ENCODE peak calls at places on chromosomes 3 and 15, in five cellular contexts. One of them, this sample, is unnamed.

GRCh38 chr3:38640661-38641441 is 8.6 kb downstream of the SCN5A start:
- DNase-seq in fibroblast of lung: no peak
- DNase-seq in tibial nerve: no peak
- DNase-seq in lower lobe of right lung: no peak
- DNase-seq in prostate gland: no peak
- DNase-seq in this sample: no peak

GRCh38 chr3:4899654-4900236 is 79.5 kb upstream of the BHLHE40 start:
- DNase-seq in fibroblast of lung: peak; percentile 28
- DNase-seq in tibial nerve: peak; percentile 18
- DNase-seq in lower lobe of right lung: no peak
- DNase-seq in prostate gland: no peak
- DNase-seq in this sample: peak; percentile 45

GRCh38 chr15:70046716-70047369 is 50.9 kb downstream of the TLE3 start:
- DNase-seq in fibroblast of lung: no peak
- DNase-seq in tibial nerve: no peak
- DNase-seq in lower lobe of right lung: peak; percentile 15
- DNase-seq in prostate gland: no peak
- DNase-seq in this sample: no peak

GRCh38 chr3:66430876-66431275 is 69.9 kb downstream of the LRIG1 start:
- DNase-seq in fibroblast of lung: no peak
- DNase-seq in tibial nerve: no peak
- DNase-seq in lower lobe of right lung: no peak
- DNase-seq in prostate gland: no peak
- DNase-seq in this sample: no peak

GRCh38 chr3:185070491-185071335 is 82.1 kb downstream of the C3orf70 start:
- DNase-seq in fibroblast of lung: peak; percentile 6
- DNase-seq in tibial nerve: no peak
- DNase-seq in lower lobe of right lung: no peak
- DNase-seq in prostate gland: no peak
- DNase-seq in this sample: peak; percentile 46

GRCh38 chr15:80752204-80752603 is 27.0 kb upstream of the CEMIP start:
- DNase-seq in fibroblast of lung: no peak
- DNase-seq in tibial nerve: no peak
- DNase-seq in lower lobe of right lung: no peak
- DNase-seq in prostate gland: no peak
- DNase-seq in this sample: no peak

GRCh38 chr3:132180337-132180791 is 136.8 kb upstream of the ACP3 start:
- DNase-seq in fibroblast of lung: peak; percentile 47
- DNase-seq in tibial nerve: no peak
- DNase-seq in lower lobe of right lung: no peak
- DNase-seq in prostate gland: peak; percentile 74
- DNase-seq in this sample: peak; percentile 89

GRCh38 chr15:66715181-66715624 is 13.2 kb downstream of the SMAD6 start:
- DNase-seq in fibroblast of lung: no peak
- DNase-seq in tibial nerve: no peak
- DNase-seq in lower lobe of right lung: no peak
- DNase-seq in prostate gland: no peak
- DNase-seq in this sample: no peak

GRCh38 chr3:9080165-9080564 is 116.9 kb upstream of the RAD18 start:
- DNase-seq in fibroblast of lung: no peak
- DNase-seq in tibial nerve: no peak
- DNase-seq in lower lobe of right lung: no peak
- DNase-seq in prostate gland: no peak
- DNase-seq in this sample: peak; percentile 78

GRCh38 chr3:63193647-63194046 is 84.5 kb upstream of the SYNPR start:
- DNase-seq in fibroblast of lung: peak; percentile 27
- DNase-seq in tibial nerve: no peak
- DNase-seq in lower lobe of right lung: no peak
- DNase-seq in prostate gland: no peak
- DNase-seq in this sample: peak; percentile 23

GRCh38 chr3:73999501-73999900 is 374.8 kb upstream of the PDZRN3 start:
- DNase-seq in fibroblast of lung: peak; percentile 2
- DNase-seq in tibial nerve: no peak
- DNase-seq in lower lobe of right lung: no peak
- DNase-seq in prostate gland: no peak
- DNase-seq in this sample: no peak

GRCh38 chr3:42701371-42702065 is 1.1 kb downstream of the HHATL start:
- DNase-seq in fibroblast of lung: peak; percentile 10
- DNase-seq in tibial nerve: no peak
- DNase-seq in lower lobe of right lung: peak; percentile 67
- DNase-seq in prostate gland: no peak
- DNase-seq in this sample: peak; percentile 49

GRCh38 chr3:111667621-111668239 is 72.6 kb upstream of the ZBED2 start:
- DNase-seq in fibroblast of lung: peak; percentile 34
- DNase-seq in tibial nerve: peak; percentile 33
- DNase-seq in lower lobe of right lung: peak; percentile 65
- DNase-seq in prostate gland: no peak
- DNase-seq in this sample: no peak

GRCh38 chr3:3665961-3666640 is 133.1 kb upstream of the LRRN1 start:
- DNase-seq in fibroblast of lung: no peak
- DNase-seq in tibial nerve: no peak
- DNase-seq in lower lobe of right lung: peak; percentile 47
- DNase-seq in prostate gland: no peak
- DNase-seq in this sample: no peak

GRCh38 chr3:188218571-188218970 is 64.6 kb downstream of the LPP start:
- DNase-seq in fibroblast of lung: no peak
- DNase-seq in tibial nerve: no peak
- DNase-seq in lower lobe of right lung: no peak
- DNase-seq in prostate gland: no peak
- DNase-seq in this sample: no peak

GRCh38 chr3:188220097-188220788 is 66.3 kb downstream of the LPP start:
- DNase-seq in fibroblast of lung: peak; percentile 41
- DNase-seq in tibial nerve: no peak
- DNase-seq in lower lobe of right lung: no peak
- DNase-seq in prostate gland: no peak
- DNase-seq in this sample: no peak

GRCh38 chr3:188217011-188217463 is 63.1 kb downstream of the LPP start:
- DNase-seq in fibroblast of lung: no peak
- DNase-seq in tibial nerve: no peak
- DNase-seq in lower lobe of right lung: no peak
- DNase-seq in prostate gland: no peak
- DNase-seq in this sample: no peak

GRCh38 chr3:188219147-188219546 is 65.2 kb downstream of the LPP start:
- DNase-seq in fibroblast of lung: no peak
- DNase-seq in tibial nerve: no peak
- DNase-seq in lower lobe of right lung: no peak
- DNase-seq in prostate gland: no peak
- DNase-seq in this sample: no peak

GRCh38 chr3:188217681-188218080 is 63.7 kb downstream of the LPP start:
- DNase-seq in fibroblast of lung: no peak
- DNase-seq in tibial nerve: no peak
- DNase-seq in lower lobe of right lung: no peak
- DNase-seq in prostate gland: no peak
- DNase-seq in this sample: no peak
- H3K4me1 ChIP-seq in fibroblast of lung: peaks cover 30% of the 10 kb centered on the region
- H3K4me1 ChIP-seq in tibial nerve: no peaks in the 10 kb centered on the region
- H3K4me1 ChIP-seq in lower lobe of right lung: peaks cover 44% of the 10 kb centered on the region
- H3K4me1 ChIP-seq in prostate gland: no peaks in the 10 kb centered on the region
- H3K4me1 ChIP-seq in this sample: no peaks in the 10 kb centered on the region

DNA sequence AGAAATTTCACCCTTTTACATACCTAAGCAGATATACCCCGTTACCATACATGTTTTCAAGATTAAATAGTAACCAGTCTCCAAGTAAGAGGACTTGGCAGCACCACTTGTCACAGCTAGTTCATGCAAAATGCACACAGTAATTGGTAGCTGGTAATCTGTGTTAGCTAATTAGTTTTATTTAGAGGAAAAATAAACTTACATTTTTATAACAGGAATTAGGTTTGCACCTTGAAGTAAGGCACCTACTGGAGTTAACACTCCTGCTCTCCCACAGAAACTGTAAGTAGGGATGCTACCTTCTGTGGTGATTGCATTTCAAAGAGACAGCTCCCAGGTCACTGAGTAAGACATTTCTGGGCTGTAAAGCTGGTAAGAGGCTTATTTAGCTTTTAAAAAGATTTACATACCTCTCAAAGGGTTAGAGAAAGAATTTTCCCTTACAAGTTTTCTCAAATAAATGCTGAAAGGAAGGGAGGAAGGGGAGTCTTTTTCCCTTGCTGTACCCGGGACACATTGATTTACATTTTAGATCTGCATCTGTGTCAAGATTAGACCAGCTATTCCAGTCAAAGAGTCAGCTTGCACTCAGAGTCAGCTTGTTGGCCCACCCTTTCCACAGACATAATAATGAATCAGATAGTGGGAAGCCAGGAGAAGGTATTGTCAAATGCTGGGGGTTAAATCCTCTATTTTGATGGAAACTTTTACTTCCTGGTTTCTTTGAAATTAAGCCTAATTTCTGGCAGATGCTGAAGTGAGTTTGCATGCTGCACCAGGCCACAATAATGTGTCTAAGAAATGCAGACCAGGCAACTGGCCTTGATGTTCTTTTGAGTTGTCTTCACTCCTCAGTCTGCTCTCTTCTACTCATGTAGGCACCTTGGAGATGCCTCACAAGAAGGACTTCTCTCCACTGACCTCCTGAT is 77.6 kb upstream of the CHD2 start:
- DNase-seq in fibroblast of lung: peak; percentile 39
- DNase-seq in tibial nerve: no peak
- DNase-seq in lower lobe of right lung: no peak
- DNase-seq in prostate gland: no peak
- DNase-seq in this sample: no peak
- H3K4me1 ChIP-seq in fibroblast of lung: peaks cover 2% of the 10 kb centered on the region
- H3K4me1 ChIP-seq in tibial nerve: no peaks in the 10 kb centered on the region
- H3K4me1 ChIP-seq in lower lobe of right lung: peaks cover 32% of the 10 kb centered on the region
- H3K4me1 ChIP-seq in prostate gland: peaks cover 10% of the 10 kb centered on the region
- H3K4me1 ChIP-seq in this sample: peaks cover 43% of the 10 kb centered on the region

GRCh38 chr3:161475905-161476304 is 20.7 kb upstream of the OTOL1 start:
- DNase-seq in fibroblast of lung: peak; percentile 55
- DNase-seq in tibial nerve: peak; percentile 9
- DNase-seq in lower lobe of right lung: no peak
- DNase-seq in prostate gland: no peak
- DNase-seq in this sample: peak; percentile 77
- H3K4me1 ChIP-seq in fibroblast of lung: no peaks in the 10 kb centered on the region
- H3K4me1 ChIP-seq in tibial nerve: no peaks in the 10 kb centered on the region
- H3K4me1 ChIP-seq in lower lobe of right lung: no peaks in the 10 kb centered on the region
- H3K4me1 ChIP-seq in prostate gland: no peaks in the 10 kb centered on the region
- H3K4me1 ChIP-seq in this sample: peaks cover 4% of the 10 kb centered on the region

GRCh38 chr3:44445786-44446185 is 31.7 kb downstream of the ZNF445 start:
- DNase-seq in fibroblast of lung: no peak
- DNase-seq in tibial nerve: no peak
- DNase-seq in lower lobe of right lung: no peak
- DNase-seq in prostate gland: no peak
- DNase-seq in this sample: no peak
- H3K4me1 ChIP-seq in fibroblast of lung: no peaks in the 10 kb centered on the region
- H3K4me1 ChIP-seq in tibial nerve: no peaks in the 10 kb centered on the region
- H3K4me1 ChIP-seq in lower lobe of right lung: peaks cover 7% of the 10 kb centered on the region
- H3K4me1 ChIP-seq in prostate gland: no peaks in the 10 kb centered on the region
- H3K4me1 ChIP-seq in this sample: no peaks in the 10 kb centered on the region

DNA sequence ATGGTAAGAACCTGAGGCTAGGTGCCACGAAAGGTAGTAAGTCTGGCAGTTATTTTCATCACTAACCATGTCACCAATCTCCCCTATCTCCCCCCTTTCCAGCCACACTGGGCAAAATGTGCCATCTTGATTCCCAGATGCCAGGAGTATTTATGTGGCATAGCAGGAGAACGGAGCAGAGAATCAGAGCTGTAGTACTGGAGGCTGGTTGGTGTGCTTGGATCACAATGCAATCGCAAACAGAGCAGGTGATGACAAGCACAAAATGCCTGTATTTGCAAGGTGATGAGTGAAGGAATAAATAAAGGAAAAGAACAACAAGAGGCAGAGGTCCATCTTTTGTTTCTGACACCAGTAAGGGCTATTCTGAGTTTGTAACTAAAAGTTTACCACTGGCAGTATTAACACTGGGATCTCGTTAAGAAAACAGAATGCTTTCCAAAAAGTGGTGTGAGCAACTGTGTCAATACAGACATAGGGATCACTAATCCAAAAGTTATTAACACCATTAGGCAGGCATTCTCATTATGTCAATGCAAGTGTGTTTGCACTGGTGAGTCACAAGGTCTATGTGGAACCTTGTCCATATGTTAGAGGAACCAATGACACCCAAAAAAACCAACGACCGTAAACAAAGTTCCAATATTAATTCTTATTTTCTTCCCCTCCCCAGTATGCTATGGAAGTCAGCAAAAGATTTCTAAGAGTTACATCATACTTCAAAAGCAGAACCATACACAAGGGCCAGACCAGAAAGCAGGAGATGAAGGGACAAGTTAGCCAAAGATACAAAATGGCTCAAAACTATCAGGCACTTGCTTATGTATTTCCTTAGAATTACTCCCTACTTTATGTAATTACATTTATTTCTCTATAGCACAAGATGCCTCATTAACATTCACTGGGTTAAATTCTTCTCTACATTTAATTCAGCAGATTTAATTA is 556.6 kb downstream of the FOXP1 start:
- DNase-seq in fibroblast of lung: no peak
- DNase-seq in tibial nerve: no peak
- DNase-seq in lower lobe of right lung: no peak
- DNase-seq in prostate gland: no peak
- DNase-seq in this sample: peak; percentile 73
- H3K4me1 ChIP-seq in fibroblast of lung: no peaks in the 10 kb centered on the region
- H3K4me1 ChIP-seq in tibial nerve: no peaks in the 10 kb centered on the region
- H3K4me1 ChIP-seq in lower lobe of right lung: peaks cover 41% of the 10 kb centered on the region
- H3K4me1 ChIP-seq in prostate gland: peaks cover 3% of the 10 kb centered on the region
- H3K4me1 ChIP-seq in this sample: peaks cover 44% of the 10 kb centered on the region

GRCh38 chr15:90055182-90055581 is 47.1 kb downstream of the IDH2 start:
- DNase-seq in fibroblast of lung: no peak
- DNase-seq in tibial nerve: no peak
- DNase-seq in lower lobe of right lung: no peak
- DNase-seq in prostate gland: no peak
- DNase-seq in this sample: no peak

GRCh38 chr15:90060797-90061196 is 41.5 kb downstream of the IDH2 start:
- DNase-seq in fibroblast of lung: no peak
- DNase-seq in tibial nerve: no peak
- DNase-seq in lower lobe of right lung: no peak
- DNase-seq in prostate gland: no peak
- DNase-seq in this sample: no peak

GRCh38 chr15:90059208-90059985 is 42.9 kb downstream of the IDH2 start:
- DNase-seq in fibroblast of lung: no peak
- DNase-seq in tibial nerve: peak; percentile 39
- DNase-seq in lower lobe of right lung: peak; percentile 94
- DNase-seq in prostate gland: no peak
- DNase-seq in this sample: no peak

GRCh38 chr15:90054618-90055097 is 47.6 kb downstream of the IDH2 start:
- DNase-seq in fibroblast of lung: no peak
- DNase-seq in tibial nerve: no peak
- DNase-seq in lower lobe of right lung: no peak
- DNase-seq in prostate gland: no peak
- DNase-seq in this sample: no peak

GRCh38 chr15:90058308-90058707 is 44.0 kb downstream of the IDH2 start:
- DNase-seq in fibroblast of lung: no peak
- DNase-seq in tibial nerve: no peak
- DNase-seq in lower lobe of right lung: no peak
- DNase-seq in prostate gland: no peak
- DNase-seq in this sample: no peak
- H3K4me1 ChIP-seq in fibroblast of lung: no peaks in the 10 kb centered on the region
- H3K4me1 ChIP-seq in tibial nerve: no peaks in the 10 kb centered on the region
- H3K4me1 ChIP-seq in lower lobe of right lung: peaks cover 75% of the 10 kb centered on the region
- H3K4me1 ChIP-seq in prostate gland: peaks cover 18% of the 10 kb centered on the region
- H3K4me1 ChIP-seq in this sample: no peaks in the 10 kb centered on the region

This sample was measured in PC-3.